ENCODE peak calls at places on chromosome 17, in five cellular contexts. One of them, this sample, is unnamed.
A peak's percentile ranks its signal among the peaks of the same experiment; 100 is the strongest.

GRCh38 chr17:77282524-77283515 is 142.1 kb downstream of the SEC14L1 start:
- DNase-seq in activated gamma-delta T cell treated with anti-CD3 and anti-CD28 coated beads, Interleukin-2, amount 50 U/mL, for 16 hours: no peak
- DNase-seq in hepatic stellate cell: no peak
- DNase-seq in DMS153: peak; percentile 19
- DNase-seq in astrocyte of the spinal cord: peak; percentile 43
- DNase-seq in this sample: no peak

GRCh38 chr17:78993241-78993956 is 13.7 kb upstream of the LGALS3BP start:
- DNase-seq in hepatic stellate cell: peak; percentile 69
- DNase-seq in activated gamma-delta T cell treated with anti-CD3 and anti-CD28 coated beads, Interleukin-2, amount 50 U/mL, for 16 hours: peak; percentile 39
- DNase-seq in astrocyte of the spinal cord: peak; percentile 47
- DNase-seq in DMS153: no peak
- DNase-seq in this sample: no peak

GRCh38 chr17:40062347-40063033 is at the start of gene THRA:
- DNase-seq in DMS153: no peak
- DNase-seq in activated gamma-delta T cell treated with anti-CD3 and anti-CD28 coated beads, Interleukin-2, amount 50 U/mL, for 16 hours: peak; percentile 40
- DNase-seq in astrocyte of the spinal cord: peak; percentile 22
- DNase-seq in hepatic stellate cell: peak; percentile 70
- DNase-seq in this sample: peak; percentile 57

GRCh38 chr17:81342700-81343070 is 47.6 kb upstream of the SLC38A10 start:
- DNase-seq in hepatic stellate cell: no peak
- DNase-seq in DMS153: no peak
- DNase-seq in astrocyte of the spinal cord: no peak
- DNase-seq in activated gamma-delta T cell treated with anti-CD3 and anti-CD28 coated beads, Interleukin-2, amount 50 U/mL, for 16 hours: no peak
- DNase-seq in this sample: no peak

GRCh38 chr17:40411821-40412220 is 5.9 kb downstream of the TOP2A start:
- DNase-seq in DMS153: no peak
- DNase-seq in activated gamma-delta T cell treated with anti-CD3 and anti-CD28 coated beads, Interleukin-2, amount 50 U/mL, for 16 hours: no peak
- DNase-seq in astrocyte of the spinal cord: no peak
- DNase-seq in hepatic stellate cell: no peak
- DNase-seq in this sample: no peak

GRCh38 chr17:49963277-49963625 is 5.7 kb upstream of the DLX4 start:
- DNase-seq in activated gamma-delta T cell treated with anti-CD3 and anti-CD28 coated beads, Interleukin-2, amount 50 U/mL, for 16 hours: no peak
- DNase-seq in DMS153: no peak
- DNase-seq in hepatic stellate cell: no peak
- DNase-seq in astrocyte of the spinal cord: no peak
- DNase-seq in this sample: no peak

GRCh38 chr17:79654350-79654959 is 43.6 kb upstream of the RBFOX3 start:
- DNase-seq in DMS153: no peak
- DNase-seq in astrocyte of the spinal cord: no peak
- DNase-seq in hepatic stellate cell: no peak
- DNase-seq in activated gamma-delta T cell treated with anti-CD3 and anti-CD28 coated beads, Interleukin-2, amount 50 U/mL, for 16 hours: no peak
- DNase-seq in this sample: no peak

GRCh38 chr17:49913226-49914095 is 55.5 kb upstream of the DLX4 start:
- DNase-seq in astrocyte of the spinal cord: peak; percentile 70
- DNase-seq in hepatic stellate cell: peak; percentile 68
- DNase-seq in DMS153: no peak
- DNase-seq in activated gamma-delta T cell treated with anti-CD3 and anti-CD28 coated beads, Interleukin-2, amount 50 U/mL, for 16 hours: no peak
- DNase-seq in this sample: no peak

GRCh38 chr17:75755205-75755901 is 9.6 kb downstream of the GALK1 start:
- DNase-seq in hepatic stellate cell: no peak
- DNase-seq in activated gamma-delta T cell treated with anti-CD3 and anti-CD28 coated beads, Interleukin-2, amount 50 U/mL, for 16 hours: no peak
- DNase-seq in DMS153: no peak
- DNase-seq in astrocyte of the spinal cord: no peak
- DNase-seq in this sample: no peak

GRCh38 chr17:42050360-42051012 is at the start of gene C17orf113:
- DNase-seq in DMS153: no peak
- DNase-seq in astrocyte of the spinal cord: no peak
- DNase-seq in hepatic stellate cell: peak; percentile 75
- DNase-seq in activated gamma-delta T cell treated with anti-CD3 and anti-CD28 coated beads, Interleukin-2, amount 50 U/mL, for 16 hours: peak; percentile 30
- DNase-seq in this sample: peak; percentile 35

GRCh38 chr17:79414063-79414462 is 196.8 kb downstream of the RBFOX3 start:
- DNase-seq in hepatic stellate cell: no peak
- DNase-seq in DMS153: no peak
- DNase-seq in astrocyte of the spinal cord: no peak
- DNase-seq in activated gamma-delta T cell treated with anti-CD3 and anti-CD28 coated beads, Interleukin-2, amount 50 U/mL, for 16 hours: no peak
- DNase-seq in this sample: no peak

GRCh38 chr17:31480904-31481782 is 89.7 kb downstream of the RAB11FIP4 start:
- DNase-seq in activated gamma-delta T cell treated with anti-CD3 and anti-CD28 coated beads, Interleukin-2, amount 50 U/mL, for 16 hours: no peak
- DNase-seq in DMS153: no peak
- DNase-seq in hepatic stellate cell: no peak
- DNase-seq in astrocyte of the spinal cord: no peak
- DNase-seq in this sample: no peak

GRCh38 chr17:20046629-20047028 is 37.5 kb downstream of the SPECC1 start:
- DNase-seq in hepatic stellate cell: no peak
- DNase-seq in activated gamma-delta T cell treated with anti-CD3 and anti-CD28 coated beads, Interleukin-2, amount 50 U/mL, for 16 hours: no peak
- DNase-seq in astrocyte of the spinal cord: no peak
- DNase-seq in DMS153: no peak
- DNase-seq in this sample: no peak

GRCh38 chr17:39705786-39706348 is 6.0 kb downstream of the ERBB2 start:
- DNase-seq in hepatic stellate cell: no peak
- DNase-seq in DMS153: no peak
- DNase-seq in astrocyte of the spinal cord: no peak
- DNase-seq in activated gamma-delta T cell treated with anti-CD3 and anti-CD28 coated beads, Interleukin-2, amount 50 U/mL, for 16 hours: no peak
- DNase-seq in this sample: no peak

GRCh38 chr17:68576811-68577551 is 24.2 kb downstream of the FAM20A start:
- DNase-seq in activated gamma-delta T cell treated with anti-CD3 and anti-CD28 coated beads, Interleukin-2, amount 50 U/mL, for 16 hours: no peak
- DNase-seq in hepatic stellate cell: no peak
- DNase-seq in DMS153: no peak
- DNase-seq in astrocyte of the spinal cord: peak; percentile 13
- DNase-seq in this sample: no peak

GRCh38 chr17:16406742-16407674 is 8.4 kb upstream of the TRPV2 start:
- DNase-seq in DMS153: no peak
- DNase-seq in astrocyte of the spinal cord: peak; percentile 15
- DNase-seq in activated gamma-delta T cell treated with anti-CD3 and anti-CD28 coated beads, Interleukin-2, amount 50 U/mL, for 16 hours: no peak
- DNase-seq in hepatic stellate cell: peak; percentile 53
- DNase-seq in this sample: no peak

GRCh38 chr17:82567286-82567685 is 47.8 kb downstream of the FOXK2 start:
- DNase-seq in DMS153: no peak
- DNase-seq in activated gamma-delta T cell treated with anti-CD3 and anti-CD28 coated beads, Interleukin-2, amount 50 U/mL, for 16 hours: no peak
- DNase-seq in hepatic stellate cell: no peak
- DNase-seq in astrocyte of the spinal cord: no peak
- DNase-seq in this sample: no peak

GRCh38 chr17:81018044-81018802 is 16.7 kb upstream of the BAIAP2 start:
- DNase-seq in DMS153: peak; percentile 68
- DNase-seq in hepatic stellate cell: no peak
- DNase-seq in astrocyte of the spinal cord: peak; percentile 45
- DNase-seq in activated gamma-delta T cell treated with anti-CD3 and anti-CD28 coated beads, Interleukin-2, amount 50 U/mL, for 16 hours: no peak
- DNase-seq in this sample: no peak

GRCh38 chr17:64615025-64615677 is 47.0 kb downstream of the SMURF2 start:
- DNase-seq in activated gamma-delta T cell treated with anti-CD3 and anti-CD28 coated beads, Interleukin-2, amount 50 U/mL, for 16 hours: no peak
- DNase-seq in astrocyte of the spinal cord: peak; percentile 53
- DNase-seq in hepatic stellate cell: peak; percentile 46
- DNase-seq in DMS153: no peak
- DNase-seq in this sample: no peak

GRCh38 chr17:21352221-21352980 is 23.8 kb upstream of the KCNJ12 start:
- DNase-seq in DMS153: no peak
- DNase-seq in astrocyte of the spinal cord: no peak
- DNase-seq in activated gamma-delta T cell treated with anti-CD3 and anti-CD28 coated beads, Interleukin-2, amount 50 U/mL, for 16 hours: no peak
- DNase-seq in hepatic stellate cell: no peak
- DNase-seq in this sample: no peak

GRCh38 chr17:9217151-9218067 is 196.1 kb downstream of the NTN1 start:
- DNase-seq in hepatic stellate cell: peak; percentile 41
- DNase-seq in DMS153: no peak
- DNase-seq in astrocyte of the spinal cord: peak; percentile 37
- DNase-seq in activated gamma-delta T cell treated with anti-CD3 and anti-CD28 coated beads, Interleukin-2, amount 50 U/mL, for 16 hours: no peak
- DNase-seq in this sample: no peak

GRCh38 chr17:81412490-81413093 is 17.3 kb downstream of the BAHCC1 start:
- DNase-seq in hepatic stellate cell: no peak
- DNase-seq in activated gamma-delta T cell treated with anti-CD3 and anti-CD28 coated beads, Interleukin-2, amount 50 U/mL, for 16 hours: peak; percentile 56
- DNase-seq in astrocyte of the spinal cord: no peak
- DNase-seq in DMS153: no peak
- DNase-seq in this sample: no peak

GRCh38 chr17:13584701-13585080 is 17.0 kb downstream of the HS3ST3A1 start:
- DNase-seq in astrocyte of the spinal cord: no peak
- DNase-seq in hepatic stellate cell: no peak
- DNase-seq in DMS153: no peak
- DNase-seq in activated gamma-delta T cell treated with anti-CD3 and anti-CD28 coated beads, Interleukin-2, amount 50 U/mL, for 16 hours: no peak
- DNase-seq in this sample: no peak

GRCh38 chr17:33637534-33637933 is 344.4 kb upstream of the ASIC2 start:
- DNase-seq in activated gamma-delta T cell treated with anti-CD3 and anti-CD28 coated beads, Interleukin-2, amount 50 U/mL, for 16 hours: no peak
- DNase-seq in astrocyte of the spinal cord: no peak
- DNase-seq in hepatic stellate cell: no peak
- DNase-seq in DMS153: no peak
- DNase-seq in this sample: no peak

This sample was measured in amygdala.